ENCODE peak calls at places on chromosomes 2 and 18, in ten cellular contexts. J is NCI-H1694; Y is H54; V is stimulated activated CD4-positive, alpha-beta T cell treated with anti-CD3 and anti-CD28 coated beads, Interleukin-1b, Interleukin-23, amount 100 ng/mL, for 24 hours; H is foreskin fibroblast; W is activated T-helper 1 cell treated with Interleukin-2 at 50 U/mL for 16 hours; O is activated CD4-positive, alpha-beta T cell treated with anti-CD3 and anti-CD28 coated beads, Interleukin-2, amount 50 U/mL, for 24 hours; N is epithelial cell of esophagus; K is left kidney; Z is activated CD4-positive, CD25-positive, alpha-beta regulatory T cell treated with anti-CD3 and anti-CD28 coated beads, Interleukin-2, amount 50 U/mL, for 72 hours. F is an unnamed sample.

GRCh38 chr2:200039847-200040246 is 84.5 kb downstream of the MAIP1 start:
- DNase-seq in J (peak), Y (no peak), V (no peak), H (peak), W (no peak), O (no peak), N (no peak), K (peak), Z (no peak), F (no peak)

GRCh38 chr2:137262600-137262999 is 497.3 kb downstream of the THSD7B start:
- DNase-seq in J (no peak), Y (no peak), V (no peak), H (no peak), W (no peak), O (no peak), N (no peak), K (no peak), Z (no peak), F (no peak)

GRCh38 chr2:75021672-75022071 is 63.2 kb downstream of the POLE4 start:
- DNase-seq in J (no peak), Y (no peak), V (no peak), H (peak), W (no peak), O (no peak), N (no peak), K (no peak), Z (no peak), F (no peak)

GRCh38 chr2:46311651-46312223 is 14.5 kb downstream of the EPAS1 start:
- DNase-seq in J (no peak), Y (no peak), V (no peak), H (no peak), W (no peak), O (no peak), N (no peak), K (no peak), Z (no peak), F (no peak)

GRCh38 chr2:239420077-239420476 is 19.3 kb upstream of the HDAC4 start:
- DNase-seq in J (no peak), Y (no peak), V (no peak), H (no peak), W (no peak), O (no peak), N (no peak), K (no peak), Z (no peak), F (no peak)

GRCh38 chr18:25349926-25350560 is 1.9 kb downstream of the ZNF521 start:
- DNase-seq in J (no peak), Y (no peak), V (no peak), H (peak), W (no peak), O (no peak), N (no peak), K (peak), Z (no peak), F (peak)

GRCh38 chr18:48227206-48227605 is 182.0 kb downstream of the ZBTB7C start:
- DNase-seq in J (no peak), Y (no peak), V (no peak), H (no peak), W (no peak), O (no peak), N (peak), K (no peak), Z (no peak), F (no peak)

GRCh38 chr2:85994421-85994777 is 105.6 kb upstream of the ST3GAL5 start:
- DNase-seq in J (no peak), Y (no peak), V (no peak), H (no peak), W (no peak), O (no peak), N (no peak), K (no peak), Z (no peak), F (no peak)

F was measured in activated gamma-delta T cell.